ENCODE peak calls at places on chromosomes 13 and 19, in four cellular contexts. X is CD8-positive, alpha-beta T cell; G is small intestine; D is upper lobe of right lung. M is an unnamed sample. For H3K9me3 and H3K4me1, the result is how much of the 10 kb centered on the place peaks cover.

GRCh38 chr13:106588367-106588766 is 20.4 kb upstream of the ARGLU1 start:
- DNase-seq in X (no peak), D (no peak), G (no peak), M (no peak)

GRCh38 chr13:102400619-102401125 is 1.2 kb downstream of the FGF14 start:
- DNase-seq in X (no peak), D (peak), G (no peak), M (peak)

GRCh38 chr19:46251415-46251814 is 21.9 kb downstream of the IGFL1 start:
- DNase-seq in X (no peak), G (no peak), D (no peak), M (no peak)

GRCh38 chr19:53998223-53998622 is 6.8 kb downstream of the CACNG6 start:
- DNase-seq in G (no peak), X (no peak), D (no peak), M (no peak)

GRCh38 chr19:30341646-30342201 is 30.5 kb upstream of the ZNF536 start:
- DNase-seq in G (no peak), D (no peak), X (no peak), M (no peak)

GRCh38 chr19:33280351-33280921 is 21.9 kb downstream of the CEBPA start:
- DNase-seq in G (no peak), X (no peak), D (no peak), M (peak)

GRCh38 chr19:3178377-3178972 is at the start of gene S1PR4:
- DNase-seq in D (peak), X (peak), G (peak), M (no peak)

GRCh38 chr13:19713186-19713965 is 69.4 kb downstream of the PSPC1 start:
- DNase-seq in G (no peak), D (no peak), X (no peak), M (no peak)

GRCh38 chr13:28707629-28708427 is 10.9 kb downstream of the SLC46A3 start:
- DNase-seq in D (no peak), G (peak), X (no peak), M (no peak)

GRCh38 chr19:39917561-39918182 is 16.8 kb downstream of the FCGBP start:
- DNase-seq in D (peak), X (no peak), G (no peak), M (peak)

GRCh38 chr19:5826531-5827341 is 12.8 kb downstream of the FUT6 start:
- DNase-seq in D (peak), X (no peak), G (peak), M (no peak)

GRCh38 chr13:27176772-27177171 is 5.2 kb upstream of the USP12 start:
- DNase-seq in G (no peak), X (no peak), D (no peak), M (no peak)

GRCh38 chr19:55146648-55147218 is 2.3 kb downstream of the TNNT1 start:
- DNase-seq in D (no peak), X (no peak), G (no peak), M (no peak)

GRCh38 chr19:5691205-5691929 is 1.3 kb downstream of the RPL36 start:
- DNase-seq in X (no peak), D (peak), G (peak), M (no peak)

GRCh38 chr13:35557475-35557874 is 81.0 kb upstream of the MAB21L1 start:
- DNase-seq in D (no peak), G (no peak), X (no peak), M (no peak)

GRCh38 chr13:23695711-23696512 is 125.7 kb downstream of the TNFRSF19 start:
- DNase-seq in G (peak), D (peak), X (peak), M (no peak)

GRCh38 chr13:72696590-72696989 is 30.8 kb downstream of the MZT1 start:
- DNase-seq in D (no peak), G (peak), X (no peak), M (no peak)

GRCh38 chr19:18445252-18445948 is 7.5 kb upstream of the ISYNA1 start:
- DNase-seq in G (no peak), D (no peak), X (no peak), M (no peak)

GRCh38 chr13:24362435-24362951 is 53.1 kb downstream of the C1QTNF9 start:
- DNase-seq in G (no peak), X (no peak), D (no peak), M (no peak)

GRCh38 chr19:648904-649733 is 9.4 kb downstream of the FGF22 start:
- DNase-seq in X (no peak), D (no peak), G (no peak), M (no peak)

GRCh38 chr13:23715762-23716235 is 145.6 kb downstream of the TNFRSF19 start:
- DNase-seq in D (peak), X (no peak), G (no peak), M (no peak)

GRCh38 chr13:48730971-48731658 is 77.4 kb downstream of the CYSLTR2 start:
- DNase-seq in G (no peak), X (no peak), D (no peak), M (no peak)

GRCh38 chr19:17078038-17078919 is 2.7 kb downstream of the MYO9B start:
- DNase-seq in G (no peak), X (no peak), D (peak), M (peak)
- H3K4me3 ChIP-seq in G (no peak), X (no peak), D (no peak), M (no peak)

DNA sequence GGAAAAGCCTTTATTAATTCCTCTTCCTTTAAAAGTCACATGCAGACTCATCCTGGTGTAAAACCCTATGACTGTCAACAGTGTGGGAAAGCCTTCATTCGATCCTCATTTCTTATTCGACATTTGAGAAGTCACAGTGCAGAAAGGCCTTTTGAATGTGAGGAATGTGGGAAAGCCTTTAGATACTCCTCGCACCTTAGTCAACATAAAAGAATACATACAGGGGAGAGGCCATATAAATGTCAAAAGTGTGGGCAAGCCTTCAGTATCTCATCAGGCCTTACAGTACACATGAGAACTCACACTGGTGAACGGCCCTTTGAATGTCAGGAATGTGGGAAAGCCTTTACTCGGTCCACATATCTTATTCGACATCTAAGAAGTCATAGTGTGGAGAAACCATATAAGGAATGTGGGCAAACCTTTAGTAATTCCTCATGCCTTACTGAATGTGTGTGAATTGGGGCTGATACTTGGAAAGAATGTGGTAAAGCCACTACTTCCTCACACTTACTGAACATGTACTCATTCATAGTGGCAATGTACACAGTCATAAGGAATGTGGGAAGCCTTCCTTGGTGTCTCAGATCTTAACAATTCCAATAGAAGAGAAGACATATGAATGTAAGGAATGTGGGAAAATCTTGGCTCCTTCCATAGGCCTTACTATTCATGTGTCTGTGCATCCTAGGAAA is 18.8 kb downstream of the ZNF559 start:
- DNase-seq in X (no peak), D (no peak), G (no peak), M (no peak)
- H3K9me3 ChIP-seq in X (half or more), D (half or more), G (under half), M (under half)

GRCh38 chr19:31423896-31424295 is 74.7 kb upstream of the TSHZ3 start:
- DNase-seq in D (no peak), X (no peak), G (no peak), M (no peak)

GRCh38 chr19:31419871-31420430 is 70.7 kb upstream of the TSHZ3 start:
- DNase-seq in G (no peak), D (no peak), X (no peak), M (no peak)

GRCh38 chr19:31418055-31418454 is 68.8 kb upstream of the TSHZ3 start:
- DNase-seq in X (no peak), G (no peak), D (no peak), M (no peak)

GRCh38 chr19:31418692-31419430 is 69.6 kb upstream of the TSHZ3 start:
- DNase-seq in G (no peak), D (no peak), X (no peak), M (no peak)

DNA sequence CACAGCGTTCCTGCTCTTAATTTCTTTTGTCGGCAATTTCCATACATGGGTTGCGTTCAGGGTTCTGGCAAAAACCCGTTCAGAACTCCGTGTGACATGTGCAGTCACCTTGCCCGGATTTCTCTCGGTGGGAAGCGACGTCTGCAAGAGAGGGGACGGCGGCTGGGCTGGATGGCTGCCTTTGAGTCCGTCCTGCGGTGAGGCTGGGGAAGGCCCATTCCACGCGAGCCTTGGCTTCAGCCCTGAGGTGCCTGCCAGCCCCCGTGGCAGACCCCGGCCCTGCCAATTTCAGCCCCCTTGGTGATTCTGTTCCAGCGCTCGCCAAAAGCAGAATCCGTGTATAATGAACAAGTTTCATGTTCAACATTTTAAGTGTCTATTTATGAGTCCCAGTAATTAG is 72.6 kb upstream of the TSHZ3 start:
- DNase-seq in X (no peak), D (no peak), G (no peak), M (no peak)
- H3K4me1 ChIP-seq in X (under half), D (under half), G (under half), M (under half)

GRCh38 chr19:36128392-36128736 is 11.5 kb upstream of the CAPNS1 start:
- DNase-seq in G (peak), X (no peak), D (no peak), M (no peak)
- H3K4me3 ChIP-seq in G (peak), X (peak), D (peak), M (no peak)

GRCh38 chr13:47572375-47572774 is 428.7 kb downstream of the SUCLA2 start:
- DNase-seq in G (no peak), X (no peak), D (no peak), M (no peak)
- H3K9me3 ChIP-seq in G (under half), X (under half), D (under half), M (under half)

GRCh38 chr13:51997641-51998330 is 13.5 kb downstream of the ATP7B start:
- DNase-seq in X (no peak), G (peak), D (no peak), M (no peak)

GRCh38 chr13:51999525-51999924 is 11.7 kb downstream of the ATP7B start:
- DNase-seq in D (no peak), G (no peak), X (no peak), M (peak)

GRCh38 chr13:51996660-51997059 is 14.6 kb downstream of the ATP7B start:
- DNase-seq in X (no peak), D (no peak), G (no peak), M (no peak)

GRCh38 chr13:52001120-52001731 is 10.0 kb downstream of the ATP7B start:
- DNase-seq in D (no peak), G (peak), X (no peak), M (no peak)

DNA sequence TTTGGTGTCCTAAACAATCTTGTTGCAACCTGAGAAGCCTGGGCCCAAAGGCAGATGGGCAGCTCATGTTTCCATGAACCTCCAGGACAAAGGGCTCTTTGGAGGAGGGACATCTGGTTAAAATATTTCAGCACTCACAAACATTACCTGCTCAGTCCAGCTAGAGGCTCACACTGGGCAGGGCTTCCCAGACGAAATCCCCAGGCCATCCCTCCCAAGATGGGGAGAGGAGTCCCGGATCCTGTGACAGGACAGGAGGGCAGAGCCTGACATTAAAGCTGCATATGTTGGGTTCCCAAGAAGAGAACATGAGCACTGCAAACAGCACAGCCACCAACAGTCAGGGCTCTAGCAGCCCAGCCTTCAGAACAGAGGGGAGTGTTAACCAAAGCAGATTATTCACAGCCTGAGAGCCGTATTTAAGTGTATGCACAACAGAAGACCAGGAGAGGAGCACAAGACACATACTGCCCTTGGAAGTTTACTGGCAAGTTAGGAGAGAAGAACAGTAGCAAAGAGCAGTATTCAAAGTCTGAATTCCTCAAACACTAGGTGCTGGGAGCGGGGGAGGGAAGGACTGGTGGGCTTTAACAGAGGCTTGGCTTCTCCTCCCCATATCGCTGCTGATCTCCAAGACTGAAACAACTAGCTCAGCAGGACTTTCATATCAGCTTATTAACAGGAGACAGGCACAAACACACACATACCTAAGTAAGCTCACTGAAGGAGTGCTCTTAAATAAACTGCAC is 12.4 kb downstream of the ATP7B start:
- DNase-seq in G (no peak), D (no peak), X (no peak), M (no peak)
- H3K4me1 ChIP-seq in G (under half), D (under half), X (under half), M (under half)